ENCODE peak calls at places on chromosomes 12 and 14, in four cellular contexts. Q is HepG2, F is GM12878, Y is WTC11. A is an unnamed sample.

GRCh38 chr14:85566603-85567002 is 36.7 kb downstream of the FLRT2 start:
- DNase-seq in Q (no peak), Y (no peak), F (no peak), A (no peak)

GRCh38 chr12:123135688-123136087 is 15.2 kb downstream of the PITPNM2 start:
- DNase-seq in F (no peak), Q (no peak), Y (no peak), A (no peak)

GRCh38 chr14:85205875-85206274 is 324.1 kb upstream of the FLRT2 start:
- DNase-seq in Q (no peak), F (no peak), Y (no peak), A (no peak)

GRCh38 chr12:753401-754237 is 1.2 kb downstream of the WNK1 start:
- DNase-seq in Y (peak), F (no peak), Q (no peak), A (peak)

GRCh38 chr12:7833831-7834230 is 38.9 kb downstream of the SLC2A14 start:
- DNase-seq in Y (no peak), Q (peak), F (no peak), A (no peak)

GRCh38 chr12:67391034-67391433 is 121.9 kb downstream of the CAND1 start:
- DNase-seq in F (no peak), Q (no peak), Y (no peak), A (no peak)

GRCh38 chr14:73995977-73996378 is 23.1 kb downstream of the ENTPD5 start:
- DNase-seq in Y (no peak), Q (peak), F (no peak), A (no peak)

GRCh38 chr12:55671746-55672145 is 35.1 kb downstream of the OR10P1 start:
- DNase-seq in Q (no peak), F (no peak), Y (no peak), A (no peak)

GRCh38 chr12:68675098-68675842 is 11.5 kb upstream of the NUP107 start:
- DNase-seq in Q (no peak), F (no peak), Y (no peak), A (peak)

GRCh38 chr12:43306066-43306465 is 245.9 kb downstream of the ADAMTS20 start:
- DNase-seq in Q (no peak), Y (no peak), F (no peak), A (no peak)

GRCh38 chr12:30985814-30986452 is 59.4 kb downstream of the TSPAN11 start:
- DNase-seq in Y (peak), Q (peak), F (no peak), A (peak)

GRCh38 chr12:14930299-14930698 is 8.0 kb downstream of the ERP27 start:
- DNase-seq in Q (no peak), F (no peak), Y (no peak), A (no peak)

GRCh38 chr12:111780166-111780565 is 13.4 kb downstream of the ALDH2 start:
- DNase-seq in Y (no peak), Q (no peak), F (no peak), A (no peak)

GRCh38 chr12:68340404-68341270 is 8.5 kb upstream of the MDM1 start:
- DNase-seq in F (no peak), Q (no peak), Y (no peak), A (no peak)

GRCh38 chr14:67943947-67944346 is 124.4 kb downstream of the RAD51B start:
- DNase-seq in Y (peak), F (peak), Q (peak), A (peak)

GRCh38 chr12:43332977-43333649 is 218.9 kb downstream of the ADAMTS20 start:
- DNase-seq in F (no peak), Q (no peak), Y (no peak), A (no peak)

GRCh38 chr14:104085032-104085888 is at the start of gene ASPG:
- DNase-seq in Q (no peak), F (no peak), Y (peak), A (peak)

GRCh38 chr14:104925941-104926609 is 1.4 kb downstream of the PLD4 start:
- DNase-seq in Q (no peak), Y (no peak), F (no peak), A (no peak)

GRCh38 chr14:97956944-97957343 is 1159.8 kb downstream of the VRK1 start:
- DNase-seq in F (no peak), Q (no peak), Y (no peak), A (no peak)

GRCh38 chr12:84502907-84503787 is 409.5 kb downstream of the SLC6A15 start:
- DNase-seq in Y (peak), F (no peak), Q (peak), A (peak)

GRCh38 chr12:111180830-111181726 is 187.8 kb downstream of the PHETA1 start:
- DNase-seq in Y (no peak), Q (no peak), F (no peak), A (no peak)

GRCh38 chr14:104680056-104680805 is 9.2 kb upstream of the INF2 start:
- DNase-seq in Q (no peak), F (no peak), Y (no peak), A (no peak)

GRCh38 chr12:67426067-67426466 is 156.9 kb downstream of the CAND1 start:
- DNase-seq in F (no peak), Q (no peak), Y (no peak), A (no peak)

GRCh38 chr14:64363265-64363840 is 24.8 kb upstream of the MTHFD1 start:
- DNase-seq in Q (no peak), Y (no peak), F (no peak), A (peak)

GRCh38 chr12:3263939-3264699 is 186.9 kb downstream of the TSPAN9 start:
- DNase-seq in Y (no peak), Q (no peak), F (no peak), A (no peak)

GRCh38 chr14:54944737-54945391 is 42.2 kb upstream of the GCH1 start:
- DNase-seq in Y (no peak), F (no peak), Q (peak), A (no peak)

GRCh38 chr12:39798977-39799376 is 179.4 kb upstream of the ABCD2 start:
- DNase-seq in Y (no peak), Q (no peak), F (no peak), A (no peak)
- TF ChIP-seq CBFB in Y (no peak), Q (no peak), F (no peak), A (no peak)

DNA sequence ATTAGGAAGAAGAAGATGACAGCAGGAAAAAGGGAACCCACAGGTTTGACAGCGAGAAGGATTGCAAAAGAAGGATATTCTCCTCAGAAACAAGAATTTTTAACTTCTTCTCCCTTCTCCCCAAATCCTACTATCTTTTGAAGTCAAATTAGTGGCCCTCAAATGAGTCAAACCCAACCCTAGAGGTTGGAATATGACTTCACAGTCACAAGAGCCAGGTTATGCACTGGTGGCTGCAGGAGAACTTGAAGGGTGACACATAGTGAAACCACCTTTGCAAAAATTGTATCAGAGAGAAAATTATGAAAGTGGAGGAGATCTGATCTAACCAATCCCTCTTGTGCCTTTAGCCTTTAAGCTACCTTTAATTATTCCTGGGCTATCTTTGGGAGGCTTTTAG is 386.2 kb upstream of the CCDC196 start:
- DNase-seq in F (peak), Q (no peak), Y (no peak), A (no peak)
- TF ChIP-seq CBFB in F (no peak), Q (no peak), Y (no peak), A (no peak)

GRCh38 chr12:91367234-91367849 is 184.7 kb upstream of the DCN start:
- DNase-seq in Y (no peak), Q (peak), F (no peak), A (peak)

GRCh38 chr12:91361864-91362263 is 179.2 kb upstream of the DCN start:
- DNase-seq in F (no peak), Q (peak), Y (no peak), A (peak)

GRCh38 chr12:91370086-91370868 is 187.7 kb upstream of the DCN start:
- DNase-seq in Y (no peak), Q (no peak), F (no peak), A (no peak)

DNA sequence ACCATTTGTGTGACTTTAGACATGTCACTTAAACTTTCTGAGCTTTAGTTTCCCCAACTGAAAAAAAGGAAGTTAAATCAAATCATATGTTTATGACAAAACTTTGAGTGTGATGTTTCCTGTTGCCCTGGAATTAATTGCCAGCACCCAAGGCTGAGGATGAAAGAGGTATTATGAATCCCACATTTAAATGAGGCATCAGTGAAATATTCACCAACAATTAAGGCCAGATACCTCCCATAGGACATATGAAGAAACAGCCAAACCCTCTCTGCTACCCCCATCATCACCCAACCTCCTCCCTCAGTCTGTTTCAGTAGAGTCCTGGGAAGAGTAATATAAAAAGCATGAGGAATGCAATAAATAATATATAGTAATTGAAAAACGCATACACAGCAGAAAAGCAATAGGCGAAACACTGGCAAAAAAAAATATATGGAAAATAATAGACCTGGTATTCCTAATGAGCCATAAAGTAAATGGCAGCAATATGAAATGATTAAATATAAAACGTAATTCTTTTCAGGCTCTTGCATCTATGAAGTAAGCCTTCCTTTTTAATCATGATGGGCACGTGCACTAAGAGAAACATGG is 182.1 kb upstream of the DCN start:
- DNase-seq in F (no peak), Q (no peak), Y (no peak), A (no peak)
- TF ChIP-seq CBFB in F (no peak), Q (no peak), Y (no peak), A (no peak)

GRCh38 chr12:121536058-121536928 is 44.5 kb downstream of the KDM2B start:
- DNase-seq in Q (no peak), F (no peak), Y (peak), A (peak)
- TF ChIP-seq CBFB in Q (no peak), F (no peak), Y (no peak), A (no peak)

GRCh38 chr12:109962388-109962787 is 33.8 kb downstream of the GIT2 start:
- DNase-seq in F (no peak), Y (no peak), Q (no peak), A (no peak)

GRCh38 chr12:109963330-109963729 is 32.8 kb downstream of the GIT2 start:
- DNase-seq in Y (no peak), Q (no peak), F (no peak), A (no peak)

GRCh38 chr12:109961612-109962011 is 34.6 kb downstream of the GIT2 start:
- DNase-seq in F (no peak), Q (no peak), Y (no peak), A (no peak)

GRCh38 chr12:109966531-109966930 is 29.6 kb downstream of the GIT2 start:
- DNase-seq in Q (no peak), F (no peak), Y (no peak), A (no peak)

DNA sequence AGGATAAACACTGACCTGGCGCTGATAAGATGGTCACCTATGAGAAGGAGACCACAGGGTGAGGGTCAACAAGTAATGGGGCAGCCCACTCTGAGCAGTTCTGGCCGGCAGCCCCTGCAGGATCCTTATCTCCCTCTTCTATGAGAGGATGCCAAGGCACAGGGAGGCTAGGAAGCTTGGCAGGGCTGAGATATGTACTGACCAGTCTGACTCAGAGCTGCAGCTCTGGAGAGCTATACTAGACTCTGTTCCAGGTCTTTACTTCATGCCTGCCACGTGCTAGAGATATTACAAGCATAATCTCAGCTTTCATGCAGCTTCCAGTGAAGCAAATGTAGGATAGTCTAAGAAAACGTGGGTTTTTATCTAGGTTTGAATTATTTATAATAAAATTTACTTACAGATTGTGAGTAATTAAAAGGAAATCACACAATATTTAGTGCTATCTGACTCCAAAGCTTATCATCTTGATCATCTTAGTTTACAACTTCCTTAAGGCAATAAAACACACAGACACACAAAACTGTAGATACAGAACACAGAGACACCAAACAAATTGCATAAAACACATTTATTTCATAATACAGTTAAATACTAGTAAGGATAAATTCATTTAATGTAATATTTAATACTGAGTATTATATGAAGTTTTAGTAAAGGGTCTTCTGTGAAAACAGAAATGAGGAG is 32.3 kb downstream of the GIT2 start:
- DNase-seq in F (no peak), Q (no peak), Y (no peak), A (no peak)
- TF ChIP-seq CBFB in F (no peak), Q (no peak), Y (no peak), A (no peak)

DNA sequence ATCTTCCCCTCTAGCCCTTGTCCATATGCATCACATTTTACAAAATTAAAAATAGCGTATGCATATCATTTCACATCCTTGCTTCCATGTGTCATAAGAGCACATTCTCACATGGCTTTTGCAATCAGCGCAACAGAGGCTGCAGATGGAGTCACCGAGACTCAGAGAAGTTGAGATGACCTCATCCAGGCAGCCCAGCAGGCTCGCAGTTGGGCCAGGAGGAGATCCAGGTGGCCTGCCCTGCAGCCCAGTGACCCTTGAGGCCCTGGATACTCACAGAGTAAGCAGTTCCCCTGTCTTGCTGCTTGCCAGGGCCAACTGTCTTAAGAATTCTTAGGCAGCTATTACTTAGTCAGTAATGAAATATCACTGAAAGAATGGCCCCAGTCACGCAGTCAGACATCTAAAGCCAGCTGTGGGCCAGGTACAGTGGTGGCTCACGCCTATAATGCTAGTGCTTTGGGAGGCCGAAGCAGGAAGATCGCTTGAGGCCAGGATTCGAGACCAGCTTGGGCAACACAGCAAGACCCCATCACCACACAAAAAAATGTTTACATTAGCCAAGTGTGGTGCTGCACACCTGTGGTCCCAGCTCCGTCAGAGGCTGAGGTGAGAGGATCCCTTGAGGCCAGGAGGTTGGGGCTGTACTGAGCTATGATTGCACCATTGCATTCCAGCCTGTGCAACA is 9.1 kb downstream of the CAMKK2 start:
- DNase-seq in F (no peak), Y (no peak), Q (no peak), A (no peak)
- TF ChIP-seq CBFB in F (no peak), Y (no peak), Q (no peak), A (no peak)